ENCODE peak calls at places on chromosome 21, in seven cellular contexts. W is GM23248; J is activated CD8-positive, alpha-beta memory T cell treated with anti-CD3 and anti-CD28 coated beads, Interleukin-2, amount 10 ng/mL, durations not matched to agents 7 days and 5 days; O is SJSA1; Z is astrocyte; P is T1000; A is NCI-H460. Q is an unnamed sample.

GRCh38 chr21:44496900-44497550 is 41.7 kb downstream of the LRRC3 start:
- DNase-seq in O (no peak), J (no peak), Z (no peak), W (peak), P (no peak), A (no peak), Q (no peak)

GRCh38 chr21:42991992-42992740 is 17.8 kb downstream of the PKNOX1 start:
- DNase-seq in O (peak), W (peak), A (no peak), P (peak), J (no peak), Z (peak), Q (no peak)

GRCh38 chr21:29382029-29382654 is 83.4 kb downstream of the BACH1 start:
- DNase-seq in Z (peak), J (no peak), P (peak), O (peak), W (peak), A (no peak), Q (peak)

GRCh38 chr21:45178072-45178608 is 103.8 kb downstream of the ADARB1 start:
- DNase-seq in O (no peak), P (no peak), A (no peak), W (no peak), Z (no peak), J (no peak), Q (no peak)

GRCh38 chr21:39515684-39516083 is 63.9 kb downstream of the SH3BGR start:
- DNase-seq in A (no peak), J (no peak), W (no peak), O (no peak), Z (no peak), P (no peak), Q (no peak)

GRCh38 chr21:25721987-25722386 is 12.7 kb downstream of the ATP5PF start:
- DNase-seq in O (no peak), Z (no peak), A (no peak), P (no peak), J (no peak), W (no peak), Q (no peak)

GRCh38 chr21:27104749-27105439 is 138.0 kb upstream of the ADAMTS5 start:
- DNase-seq in Z (no peak), O (no peak), A (peak), J (no peak), P (no peak), W (peak), Q (peak)

GRCh38 chr21:17784604-17785402 is 34.4 kb downstream of the C21orf91 start:
- DNase-seq in W (no peak), Z (peak), O (no peak), J (peak), A (no peak), P (no peak), Q (no peak)

GRCh38 chr21:31803039-31804007 is 69.5 kb upstream of the HUNK start:
- DNase-seq in W (no peak), O (no peak), P (no peak), A (no peak), J (no peak), Z (no peak), Q (no peak)

GRCh38 chr21:43340491-43341348 is 86.2 kb downstream of the SIK1 start:
- DNase-seq in P (peak), J (no peak), Z (peak), O (peak), W (peak), A (peak), Q (peak)

GRCh38 chr21:38852708-38853107 is 47.0 kb downstream of the ETS2 start:
- DNase-seq in O (no peak), W (no peak), P (no peak), Z (no peak), A (no peak), J (no peak), Q (no peak)

GRCh38 chr21:42263591-42264131 is 44.7 kb downstream of the ABCG1 start:
- DNase-seq in W (no peak), P (no peak), Z (no peak), J (no peak), O (peak), A (no peak), Q (no peak)

GRCh38 chr21:45982256-45982757 is 737 bp downstream of the COL6A1 start:
- DNase-seq in O (peak), P (no peak), Z (no peak), W (peak), J (no peak), A (no peak), Q (no peak)

GRCh38 chr21:44872568-44873355 is 728 bp downstream of the PTTG1IP start:
- DNase-seq in A (no peak), Z (peak), W (peak), J (peak), P (no peak), O (peak), Q (no peak)

GRCh38 chr21:26469789-26470188 is 103.3 kb downstream of the CYYR1 start:
- DNase-seq in P (no peak), W (peak), Z (peak), A (no peak), O (no peak), J (no peak), Q (no peak)

Q was measured in HS-27A.